ENCODE peak calls at places on chromosomes 6 and 20, in eight cellular contexts. M is anterior cingulate cortex; Y is memory B cell; F is endothelial cell; N is kidney; A is activated CD4-positive, alpha-beta T cell treated with anti-CD3 and anti-CD28 coated beads, Interleukin-2, amount 50 U/mL, for 24 hours; R is left cardiac atrium; W is cardiac muscle cell. Z is an unnamed sample.

GRCh38 chr20:24066075-24066700 is 77.6 kb upstream of the GGTLC1 start:
- DNase-seq in M (no peak), W (no peak), N (no peak), F (no peak), R (no peak), Y (no peak), A (no peak), Z (no peak)

GRCh38 chr6:13248053-13248452 is 80.3 kb downstream of the TBC1D7 start:
- DNase-seq in F (peak; percentile 6), W (peak; percentile 54), R (no peak), M (peak; percentile 23), A (no peak), N (no peak), Y (no peak), Z (no peak)

GRCh38 chr20:6766433-6766832 is 1.1 kb upstream of the BMP2 start:
- DNase-seq in N (no peak), A (no peak), Y (no peak), M (no peak), F (no peak), W (no peak), R (no peak), Z (no peak)

GRCh38 chr20:50004175-50004574 is 21.4 kb downstream of the SNAI1 start:
- DNase-seq in F (no peak), R (no peak), N (no peak), M (no peak), A (no peak), W (no peak), Y (no peak), Z (no peak)

GRCh38 chr6:150443621-150444020 is 74.8 kb downstream of the IYD start:
- DNase-seq in N (no peak), W (no peak), F (no peak), M (no peak), A (no peak), Y (no peak), R (no peak), Z (no peak)

GRCh38 chr6:106122306-106122940 is 36.3 kb downstream of the PRDM1 start:
- DNase-seq in N (no peak), W (no peak), A (no peak), F (no peak), R (no peak), M (no peak), Y (no peak), Z (no peak)

GRCh38 chr20:47610247-47610944 is 108.7 kb downstream of the NCOA3 start:
- DNase-seq in W (no peak), M (no peak), N (no peak), R (peak; percentile 79), Y (no peak), A (peak; percentile 32), F (no peak), Z (no peak)

GRCh38 chr6:108117427-108118358 is 43.2 kb upstream of the OSTM1 start:
- DNase-seq in R (peak; percentile 47), A (peak; percentile 10), F (no peak), W (peak; percentile 23), N (peak; percentile 74), Y (peak; percentile 38), M (no peak), Z (no peak)

GRCh38 chr20:3210346-3210745 is 1.0 kb downstream of the ITPA start:
- DNase-seq in A (no peak), Y (no peak), F (no peak), M (no peak), R (no peak), W (no peak), N (no peak), Z (no peak)

GRCh38 chr6:108637963-108638362 is 77.2 kb downstream of the FOXO3 start:
- DNase-seq in W (no peak), F (no peak), Y (no peak), N (no peak), R (no peak), M (no peak), A (no peak), Z (no peak)